ENCODE peak calls at places on chromosomes 12 and 14, in eight cellular contexts. One of them, this sample, is unnamed.

GRCh38 chr14:71659165-71659564 is 273.1 kb upstream of the RGS6 start:
- DNase-seq in CD8-positive, alpha-beta T cell: no peak
- DNase-seq in aorta: no peak
- DNase-seq in CD4-positive, CD25-positive, alpha-beta regulatory T cell: peak; percentile 52
- DNase-seq in right cardiac atrium: no peak
- DNase-seq in AG04450: no peak
- DNase-seq in mesenchymal stem cell: peak; percentile 29
- DNase-seq in cardiac muscle cell: no peak
- DNase-seq in this sample: no peak

GRCh38 chr14:22976620-22977433 is 5.5 kb downstream of the AJUBA start:
- DNase-seq in aorta: no peak
- DNase-seq in CD8-positive, alpha-beta T cell: no peak
- DNase-seq in mesenchymal stem cell: peak; percentile 64
- DNase-seq in cardiac muscle cell: peak; percentile 36
- DNase-seq in right cardiac atrium: no peak
- DNase-seq in CD4-positive, CD25-positive, alpha-beta regulatory T cell: no peak
- DNase-seq in AG04450: no peak
- DNase-seq in this sample: peak; percentile 18

GRCh38 chr12:58069268-58069967 is 128.1 kb downstream of the ATP23 start:
- DNase-seq in mesenchymal stem cell: peak; percentile 54
- DNase-seq in cardiac muscle cell: no peak
- DNase-seq in CD8-positive, alpha-beta T cell: no peak
- DNase-seq in aorta: no peak
- DNase-seq in CD4-positive, CD25-positive, alpha-beta regulatory T cell: no peak
- DNase-seq in right cardiac atrium: no peak
- DNase-seq in AG04450: peak; percentile 39
- DNase-seq in this sample: no peak

GRCh38 chr14:91113829-91114078 is at the start of gene DGLUCY:
- DNase-seq in right cardiac atrium: peak; percentile 93
- DNase-seq in AG04450: peak; percentile 48
- DNase-seq in CD4-positive, CD25-positive, alpha-beta regulatory T cell: peak; percentile 92
- DNase-seq in mesenchymal stem cell: peak; percentile 77
- DNase-seq in CD8-positive, alpha-beta T cell: peak; percentile 53
- DNase-seq in cardiac muscle cell: peak; percentile 83
- DNase-seq in aorta: peak; percentile 90
- DNase-seq in this sample: no peak

GRCh38 chr12:22640851-22641250 is 15.9 kb downstream of the ETNK1 start:
- DNase-seq in CD4-positive, CD25-positive, alpha-beta regulatory T cell: no peak
- DNase-seq in AG04450: no peak
- DNase-seq in cardiac muscle cell: no peak
- DNase-seq in aorta: no peak
- DNase-seq in right cardiac atrium: no peak
- DNase-seq in CD8-positive, alpha-beta T cell: no peak
- DNase-seq in mesenchymal stem cell: no peak
- DNase-seq in this sample: no peak

GRCh38 chr12:2354151-2354991 is 301.6 kb downstream of the CACNA1C start:
- DNase-seq in aorta: no peak
- DNase-seq in cardiac muscle cell: peak; percentile 74
- DNase-seq in AG04450: no peak
- DNase-seq in mesenchymal stem cell: no peak
- DNase-seq in CD4-positive, CD25-positive, alpha-beta regulatory T cell: no peak
- DNase-seq in right cardiac atrium: no peak
- DNase-seq in CD8-positive, alpha-beta T cell: no peak
- DNase-seq in this sample: no peak

GRCh38 chr12:47316609-47317049 is 236.9 kb upstream of the AMIGO2 start:
- DNase-seq in right cardiac atrium: no peak
- DNase-seq in aorta: no peak
- DNase-seq in mesenchymal stem cell: no peak
- DNase-seq in cardiac muscle cell: no peak
- DNase-seq in CD4-positive, CD25-positive, alpha-beta regulatory T cell: no peak
- DNase-seq in CD8-positive, alpha-beta T cell: no peak
- DNase-seq in AG04450: no peak
- DNase-seq in this sample: no peak

GRCh38 chr14:93274055-93274806 is 58.6 kb downstream of the BTBD7 start:
- DNase-seq in cardiac muscle cell: no peak
- DNase-seq in CD8-positive, alpha-beta T cell: no peak
- DNase-seq in AG04450: no peak
- DNase-seq in CD4-positive, CD25-positive, alpha-beta regulatory T cell: no peak
- DNase-seq in right cardiac atrium: no peak
- DNase-seq in aorta: no peak
- DNase-seq in mesenchymal stem cell: no peak
- DNase-seq in this sample: no peak

GRCh38 chr12:48004039-48004940 is at the start of gene COL2A1:
- DNase-seq in aorta: no peak
- DNase-seq in CD4-positive, CD25-positive, alpha-beta regulatory T cell: peak; percentile 23
- DNase-seq in mesenchymal stem cell: peak; percentile 40
- DNase-seq in AG04450: no peak
- DNase-seq in right cardiac atrium: no peak
- DNase-seq in cardiac muscle cell: peak; percentile 78
- DNase-seq in CD8-positive, alpha-beta T cell: no peak
- DNase-seq in this sample: no peak

GRCh38 chr12:57517187-57517586 is 3.1 kb downstream of the DDIT3 start:
- DNase-seq in cardiac muscle cell: no peak
- DNase-seq in AG04450: no peak
- DNase-seq in CD4-positive, CD25-positive, alpha-beta regulatory T cell: no peak
- DNase-seq in right cardiac atrium: no peak
- DNase-seq in aorta: no peak
- DNase-seq in mesenchymal stem cell: peak; percentile 72
- DNase-seq in CD8-positive, alpha-beta T cell: no peak
- DNase-seq in this sample: no peak

GRCh38 chr14:84477996-84478395 is 1051.9 kb upstream of the FLRT2 start:
- DNase-seq in AG04450: no peak
- DNase-seq in right cardiac atrium: no peak
- DNase-seq in CD4-positive, CD25-positive, alpha-beta regulatory T cell: no peak
- DNase-seq in cardiac muscle cell: peak; percentile 14
- DNase-seq in aorta: no peak
- DNase-seq in mesenchymal stem cell: peak; percentile 51
- DNase-seq in CD8-positive, alpha-beta T cell: no peak
- DNase-seq in this sample: no peak

GRCh38 chr12:93982847-93983315 is 165.5 kb upstream of the PLXNC1 start:
- DNase-seq in right cardiac atrium: no peak
- DNase-seq in cardiac muscle cell: no peak
- DNase-seq in AG04450: peak; percentile 67
- DNase-seq in CD8-positive, alpha-beta T cell: no peak
- DNase-seq in mesenchymal stem cell: peak; percentile 87
- DNase-seq in aorta: no peak
- DNase-seq in CD4-positive, CD25-positive, alpha-beta regulatory T cell: peak; percentile 68
- DNase-seq in this sample: no peak

GRCh38 chr12:15777355-15778012 is 11.7 kb downstream of the EPS8 start:
- DNase-seq in CD4-positive, CD25-positive, alpha-beta regulatory T cell: no peak
- DNase-seq in CD8-positive, alpha-beta T cell: no peak
- DNase-seq in right cardiac atrium: no peak
- DNase-seq in cardiac muscle cell: no peak
- DNase-seq in AG04450: no peak
- DNase-seq in aorta: no peak
- DNase-seq in mesenchymal stem cell: no peak
- DNase-seq in this sample: no peak

GRCh38 chr14:96737869-96738268 is 59.3 kb upstream of the VRK1 start:
- DNase-seq in aorta: no peak
- DNase-seq in CD8-positive, alpha-beta T cell: no peak
- DNase-seq in AG04450: no peak
- DNase-seq in right cardiac atrium: no peak
- DNase-seq in CD4-positive, CD25-positive, alpha-beta regulatory T cell: no peak
- DNase-seq in mesenchymal stem cell: no peak
- DNase-seq in cardiac muscle cell: no peak
- DNase-seq in this sample: no peak
- H3K27me3 ChIP-seq in aorta: no peaks in the 10 kb centered on the region
- H3K27me3 ChIP-seq in CD8-positive, alpha-beta T cell: peaks cover 16% of the 10 kb centered on the region
- H3K27me3 ChIP-seq in AG04450: peaks cover 44% of the 10 kb centered on the region
- H3K27me3 ChIP-seq in right cardiac atrium: peaks cover 8% of the 10 kb centered on the region
- H3K27me3 ChIP-seq in CD4-positive, CD25-positive, alpha-beta regulatory T cell: peaks cover 39% of the 10 kb centered on the region
- H3K27me3 ChIP-seq in mesenchymal stem cell: peaks cover 84% of the 10 kb centered on the region
- H3K27me3 ChIP-seq in cardiac muscle cell: peaks cover 18% of the 10 kb centered on the region
- H3K27me3 ChIP-seq in this sample: peaks cover 69% of the 10 kb centered on the region

DNA sequence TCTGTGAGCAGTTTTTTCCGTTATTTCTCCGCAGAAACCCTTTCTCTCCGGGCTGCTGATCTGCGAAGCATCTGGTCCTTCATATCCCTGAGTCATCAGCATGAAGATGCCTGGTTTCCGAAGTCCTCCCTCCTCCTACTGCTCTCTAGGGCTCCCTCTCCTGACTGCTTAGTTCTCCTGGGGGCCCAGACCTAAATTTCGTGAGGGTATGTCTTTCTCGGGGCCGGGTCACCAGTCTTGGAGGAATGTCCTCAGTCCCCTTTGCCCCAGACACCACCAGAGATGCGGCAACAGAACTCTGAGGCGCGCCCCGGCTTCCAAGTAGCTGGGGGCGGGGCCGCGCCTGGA is 622 bp upstream of the BICDL1 start:
- DNase-seq in aorta: no peak
- DNase-seq in AG04450: peak; percentile 3
- DNase-seq in CD8-positive, alpha-beta T cell: no peak
- DNase-seq in cardiac muscle cell: no peak
- DNase-seq in right cardiac atrium: no peak
- DNase-seq in CD4-positive, CD25-positive, alpha-beta regulatory T cell: no peak
- DNase-seq in mesenchymal stem cell: peak; percentile 56
- DNase-seq in this sample: no peak
- H3K27me3 ChIP-seq in aorta: no peaks in the 10 kb centered on the region
- H3K27me3 ChIP-seq in AG04450: peaks cover 27% of the 10 kb centered on the region
- H3K27me3 ChIP-seq in CD8-positive, alpha-beta T cell: no peaks in the 10 kb centered on the region
- H3K27me3 ChIP-seq in cardiac muscle cell: peaks cover 60% of the 10 kb centered on the region
- H3K27me3 ChIP-seq in right cardiac atrium: peaks cover 3% of the 10 kb centered on the region
- H3K27me3 ChIP-seq in CD4-positive, CD25-positive, alpha-beta regulatory T cell: peaks cover 2% of the 10 kb centered on the region
- H3K27me3 ChIP-seq in mesenchymal stem cell: peaks cover 76% of the 10 kb centered on the region
- H3K27me3 ChIP-seq in this sample: no peaks in the 10 kb centered on the region

DNA sequence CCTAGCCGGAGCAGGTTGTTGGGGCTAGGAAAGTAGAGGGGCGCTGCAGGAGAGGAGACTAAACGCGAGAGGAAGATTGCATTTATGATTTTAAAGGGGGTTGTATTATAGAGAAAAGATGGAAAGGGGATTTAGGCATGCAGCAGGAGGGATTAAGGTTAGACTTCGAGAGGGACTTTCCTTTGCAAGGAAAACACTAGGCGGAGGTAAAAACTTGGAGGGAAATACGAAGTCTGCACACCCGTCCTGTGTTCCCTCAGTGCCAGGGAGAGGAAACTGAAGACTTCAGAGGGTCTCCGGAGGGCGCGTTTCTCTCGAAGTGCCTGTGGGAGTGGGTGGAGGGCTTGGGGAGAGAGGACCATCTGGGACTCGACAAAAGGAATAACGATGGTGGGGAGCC is 433 bp upstream of the PPP1R1A start:
- DNase-seq in AG04450: no peak
- DNase-seq in cardiac muscle cell: no peak
- DNase-seq in mesenchymal stem cell: no peak
- DNase-seq in CD8-positive, alpha-beta T cell: no peak
- DNase-seq in CD4-positive, CD25-positive, alpha-beta regulatory T cell: no peak
- DNase-seq in aorta: no peak
- DNase-seq in right cardiac atrium: no peak
- DNase-seq in this sample: no peak
- H3K27me3 ChIP-seq in AG04450: peaks cover 60% of the 10 kb centered on the region
- H3K27me3 ChIP-seq in cardiac muscle cell: no peaks in the 10 kb centered on the region
- H3K27me3 ChIP-seq in mesenchymal stem cell: peaks cover 51% of the 10 kb centered on the region
- H3K27me3 ChIP-seq in CD8-positive, alpha-beta T cell: peaks cover 25% of the 10 kb centered on the region
- H3K27me3 ChIP-seq in CD4-positive, CD25-positive, alpha-beta regulatory T cell: peaks cover 31% of the 10 kb centered on the region
- H3K27me3 ChIP-seq in aorta: no peaks in the 10 kb centered on the region
- H3K27me3 ChIP-seq in right cardiac atrium: no peaks in the 10 kb centered on the region
- H3K27me3 ChIP-seq in this sample: peaks cover 92% of the 10 kb centered on the region

DNA sequence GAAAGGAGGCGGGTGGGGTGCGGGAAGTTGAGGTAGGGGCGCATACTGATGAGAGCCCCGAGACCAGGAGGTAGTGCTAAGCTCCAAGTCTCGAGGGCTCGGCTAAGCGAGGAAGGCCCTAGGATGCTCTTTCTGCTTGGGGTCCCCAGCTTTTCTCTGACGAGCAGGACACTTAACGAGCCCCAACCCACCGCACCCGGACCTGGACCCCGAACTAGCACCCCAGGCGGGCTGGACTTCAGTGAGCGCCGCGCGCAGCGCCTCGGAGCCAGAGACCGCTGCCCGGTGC is 4.7 kb upstream of the C1QL4 start:
- DNase-seq in mesenchymal stem cell: no peak
- DNase-seq in right cardiac atrium: peak; percentile 57
- DNase-seq in AG04450: no peak
- DNase-seq in CD8-positive, alpha-beta T cell: no peak
- DNase-seq in cardiac muscle cell: no peak
- DNase-seq in CD4-positive, CD25-positive, alpha-beta regulatory T cell: no peak
- DNase-seq in aorta: no peak
- DNase-seq in this sample: no peak
- H3K27me3 ChIP-seq in mesenchymal stem cell: peaks cover 94% of the 10 kb centered on the region
- H3K27me3 ChIP-seq in right cardiac atrium: no peaks in the 10 kb centered on the region
- H3K27me3 ChIP-seq in AG04450: peaks cover 82% of the 10 kb centered on the region
- H3K27me3 ChIP-seq in CD8-positive, alpha-beta T cell: peaks cover 18% of the 10 kb centered on the region
- H3K27me3 ChIP-seq in cardiac muscle cell: peaks cover 100% of the 10 kb centered on the region
- H3K27me3 ChIP-seq in CD4-positive, CD25-positive, alpha-beta regulatory T cell: peaks cover 32% of the 10 kb centered on the region
- H3K27me3 ChIP-seq in aorta: no peaks in the 10 kb centered on the region
- H3K27me3 ChIP-seq in this sample: peaks cover 38% of the 10 kb centered on the region

GRCh38 chr12:52313926-52314325 is 7.3 kb downstream of the KRT83 start:
- DNase-seq in mesenchymal stem cell: no peak
- DNase-seq in right cardiac atrium: no peak
- DNase-seq in CD8-positive, alpha-beta T cell: no peak
- DNase-seq in aorta: no peak
- DNase-seq in AG04450: no peak
- DNase-seq in cardiac muscle cell: no peak
- DNase-seq in CD4-positive, CD25-positive, alpha-beta regulatory T cell: no peak
- DNase-seq in this sample: no peak

GRCh38 chr12:52311282-52311643 is 9.9 kb downstream of the KRT83 start:
- DNase-seq in CD4-positive, CD25-positive, alpha-beta regulatory T cell: no peak
- DNase-seq in cardiac muscle cell: no peak
- DNase-seq in mesenchymal stem cell: no peak
- DNase-seq in right cardiac atrium: no peak
- DNase-seq in CD8-positive, alpha-beta T cell: no peak
- DNase-seq in aorta: no peak
- DNase-seq in AG04450: no peak
- DNase-seq in this sample: no peak

GRCh38 chr12:52310622-52311281 is 10.4 kb downstream of the KRT83 start:
- DNase-seq in mesenchymal stem cell: peak; percentile 48
- DNase-seq in aorta: no peak
- DNase-seq in cardiac muscle cell: no peak
- DNase-seq in right cardiac atrium: no peak
- DNase-seq in CD4-positive, CD25-positive, alpha-beta regulatory T cell: no peak
- DNase-seq in AG04450: no peak
- DNase-seq in CD8-positive, alpha-beta T cell: no peak
- DNase-seq in this sample: no peak

GRCh38 chr12:52313461-52313860 is 7.7 kb downstream of the KRT83 start:
- DNase-seq in CD8-positive, alpha-beta T cell: no peak
- DNase-seq in right cardiac atrium: no peak
- DNase-seq in AG04450: no peak
- DNase-seq in aorta: no peak
- DNase-seq in cardiac muscle cell: no peak
- DNase-seq in mesenchymal stem cell: no peak
- DNase-seq in CD4-positive, CD25-positive, alpha-beta regulatory T cell: no peak
- DNase-seq in this sample: no peak

DNA sequence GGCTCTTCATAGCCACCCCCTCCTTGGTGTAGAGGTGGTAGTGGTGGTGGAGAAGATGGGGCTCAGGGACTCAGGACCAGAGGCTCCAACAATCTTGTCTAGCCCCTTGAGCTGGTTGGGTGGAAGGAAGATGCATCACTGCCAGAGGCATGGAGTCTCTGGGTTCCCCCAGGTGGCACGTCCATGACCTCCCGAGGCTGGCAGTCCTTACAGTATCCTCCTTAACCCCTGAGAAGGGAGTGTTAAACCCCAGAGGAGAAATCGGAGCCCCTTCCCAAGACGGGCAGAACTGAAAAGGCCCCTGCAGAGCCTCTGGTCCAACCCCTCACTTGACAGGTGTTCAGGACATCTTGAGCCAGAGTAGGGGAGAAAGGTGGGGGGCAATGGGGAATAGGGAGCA is 9.1 kb downstream of the KRT83 start:
- DNase-seq in aorta: no peak
- DNase-seq in mesenchymal stem cell: no peak
- DNase-seq in AG04450: no peak
- DNase-seq in CD8-positive, alpha-beta T cell: no peak
- DNase-seq in right cardiac atrium: no peak
- DNase-seq in cardiac muscle cell: no peak
- DNase-seq in CD4-positive, CD25-positive, alpha-beta regulatory T cell: no peak
- DNase-seq in this sample: no peak
- H3K27me3 ChIP-seq in aorta: no peaks in the 10 kb centered on the region
- H3K27me3 ChIP-seq in mesenchymal stem cell: peaks cover 99% of the 10 kb centered on the region
- H3K27me3 ChIP-seq in AG04450: peaks cover 74% of the 10 kb centered on the region
- H3K27me3 ChIP-seq in CD8-positive, alpha-beta T cell: no peaks in the 10 kb centered on the region
- H3K27me3 ChIP-seq in right cardiac atrium: no peaks in the 10 kb centered on the region
- H3K27me3 ChIP-seq in cardiac muscle cell: peaks cover 76% of the 10 kb centered on the region
- H3K27me3 ChIP-seq in CD4-positive, CD25-positive, alpha-beta regulatory T cell: peaks cover 11% of the 10 kb centered on the region
- H3K27me3 ChIP-seq in this sample: no peaks in the 10 kb centered on the region